ENCODE peak calls at places on chromosomes 13 and 19, in six cellular contexts. One of them, this sample, is unnamed.

GRCh38 chr19:33098023-33098652 is 17.2 kb downstream of the GPATCH1 start:
- DNase-seq in tibial nerve: no peak
- DNase-seq in ovary: peak
- DNase-seq in esophagus muscularis mucosa: no peak
- DNase-seq in IMR-90: no peak
- DNase-seq in A549: no peak
- DNase-seq in this sample: no peak

GRCh38 chr13:103022328-103022727 is 43.9 kb downstream of the SLC10A2 start:
- DNase-seq in IMR-90: no peak
- DNase-seq in tibial nerve: no peak
- DNase-seq in ovary: no peak
- DNase-seq in esophagus muscularis mucosa: no peak
- DNase-seq in A549: no peak
- DNase-seq in this sample: no peak

GRCh38 chr13:81138353-81138995 is 797.5 kb upstream of the SPRY2 start:
- DNase-seq in A549: no peak
- DNase-seq in ovary: no peak
- DNase-seq in tibial nerve: no peak
- DNase-seq in esophagus muscularis mucosa: no peak
- DNase-seq in IMR-90: no peak
- DNase-seq in this sample: no peak

GRCh38 chr13:114109646-114110045 is 22.8 kb downstream of the RASA3 start:
- DNase-seq in IMR-90: no peak
- DNase-seq in A549: no peak
- DNase-seq in tibial nerve: no peak
- DNase-seq in esophagus muscularis mucosa: no peak
- DNase-seq in ovary: peak
- DNase-seq in this sample: no peak

GRCh38 chr19:4547303-4548237 is 7.7 kb upstream of the LRG1 start:
- DNase-seq in tibial nerve: no peak
- DNase-seq in A549: no peak
- DNase-seq in IMR-90: no peak
- DNase-seq in ovary: no peak
- DNase-seq in esophagus muscularis mucosa: no peak
- DNase-seq in this sample: no peak

GRCh38 chr13:28022848-28023518 is 34.5 kb upstream of the URAD start:
- DNase-seq in ovary: no peak
- DNase-seq in A549: no peak
- DNase-seq in esophagus muscularis mucosa: no peak
- DNase-seq in IMR-90: peak
- DNase-seq in tibial nerve: no peak
- DNase-seq in this sample: no peak

GRCh38 chr13:110317496-110318195 is 10.6 kb downstream of the COL4A2 start:
- DNase-seq in ovary: no peak
- DNase-seq in esophagus muscularis mucosa: no peak
- DNase-seq in tibial nerve: no peak
- DNase-seq in IMR-90: no peak
- DNase-seq in A549: no peak
- DNase-seq in this sample: no peak

GRCh38 chr13:23934481-23934880 is 37.2 kb upstream of the C1QTNF9B start:
- DNase-seq in tibial nerve: no peak
- DNase-seq in A549: no peak
- DNase-seq in IMR-90: peak
- DNase-seq in ovary: no peak
- DNase-seq in esophagus muscularis mucosa: no peak
- DNase-seq in this sample: no peak

GRCh38 chr13:98951266-98951665 is 26.6 kb downstream of the DOCK9 start:
- DNase-seq in IMR-90: no peak
- DNase-seq in A549: no peak
- DNase-seq in ovary: no peak
- DNase-seq in tibial nerve: no peak
- DNase-seq in esophagus muscularis mucosa: no peak
- DNase-seq in this sample: peak

GRCh38 chr19:19628499-19629134 is 597 bp upstream of the LPAR2 start:
- DNase-seq in IMR-90: peak
- DNase-seq in A549: no peak
- DNase-seq in esophagus muscularis mucosa: no peak
- DNase-seq in tibial nerve: no peak
- DNase-seq in ovary: peak
- DNase-seq in this sample: no peak

GRCh38 chr13:44271031-44271433 is 102.6 kb upstream of the SERP2 start:
- DNase-seq in esophagus muscularis mucosa: no peak
- DNase-seq in A549: no peak
- DNase-seq in IMR-90: peak
- DNase-seq in ovary: no peak
- DNase-seq in tibial nerve: peak
- DNase-seq in this sample: no peak

GRCh38 chr13:53112522-53112921 is 83.9 kb downstream of the OLFM4 start:
- DNase-seq in IMR-90: no peak
- DNase-seq in tibial nerve: no peak
- DNase-seq in A549: no peak
- DNase-seq in esophagus muscularis mucosa: no peak
- DNase-seq in ovary: no peak
- DNase-seq in this sample: no peak

GRCh38 chr13:27424246-27425150 is at the start of gene GTF3A:
- DNase-seq in ovary: peak
- DNase-seq in IMR-90: peak
- DNase-seq in tibial nerve: peak
- DNase-seq in A549: peak
- DNase-seq in esophagus muscularis mucosa: no peak
- DNase-seq in this sample: no peak

GRCh38 chr13:99656843-99657506 is 155.7 kb downstream of the TM9SF2 start:
- DNase-seq in A549: no peak
- DNase-seq in IMR-90: no peak
- DNase-seq in esophagus muscularis mucosa: peak
- DNase-seq in tibial nerve: no peak
- DNase-seq in ovary: no peak
- DNase-seq in this sample: no peak

GRCh38 chr13:73231456-73231855 is 172.7 kb downstream of the KLF5 start:
- DNase-seq in tibial nerve: no peak
- DNase-seq in A549: no peak
- DNase-seq in esophagus muscularis mucosa: no peak
- DNase-seq in IMR-90: no peak
- DNase-seq in ovary: no peak
- DNase-seq in this sample: no peak

GRCh38 chr13:77893066-77893465 is 25.6 kb downstream of the EDNRB start:
- DNase-seq in IMR-90: no peak
- DNase-seq in A549: no peak
- DNase-seq in tibial nerve: no peak
- DNase-seq in esophagus muscularis mucosa: no peak
- DNase-seq in ovary: no peak
- DNase-seq in this sample: no peak

GRCh38 chr19:51387924-51388389 is at the start of gene LIM2:
- DNase-seq in A549: no peak
- DNase-seq in esophagus muscularis mucosa: no peak
- DNase-seq in tibial nerve: no peak
- DNase-seq in ovary: no peak
- DNase-seq in IMR-90: no peak
- DNase-seq in this sample: no peak

GRCh38 chr19:1427221-1427620 is 11.0 kb upstream of the RPS15 start:
- DNase-seq in tibial nerve: no peak
- DNase-seq in A549: no peak
- DNase-seq in esophagus muscularis mucosa: no peak
- DNase-seq in ovary: no peak
- DNase-seq in IMR-90: no peak
- DNase-seq in this sample: no peak

GRCh38 chr13:110572778-110573118 is 11.2 kb upstream of the RAB20 start:
- DNase-seq in ovary: no peak
- DNase-seq in tibial nerve: no peak
- DNase-seq in IMR-90: no peak
- DNase-seq in A549: no peak
- DNase-seq in esophagus muscularis mucosa: no peak
- DNase-seq in this sample: no peak

GRCh38 chr13:40126301-40127085 is 471.0 kb downstream of the COG6 start:
- DNase-seq in tibial nerve: no peak
- DNase-seq in IMR-90: no peak
- DNase-seq in A549: no peak
- DNase-seq in esophagus muscularis mucosa: no peak
- DNase-seq in ovary: no peak
- DNase-seq in this sample: peak

GRCh38 chr13:71625183-71625582 is 241.8 kb downstream of the DACH1 start:
- DNase-seq in tibial nerve: no peak
- DNase-seq in A549: no peak
- DNase-seq in IMR-90: peak
- DNase-seq in esophagus muscularis mucosa: no peak
- DNase-seq in ovary: no peak
- DNase-seq in this sample: no peak

GRCh38 chr13:39787086-39787487 is 131.6 kb downstream of the COG6 start:
- DNase-seq in esophagus muscularis mucosa: no peak
- DNase-seq in A549: no peak
- DNase-seq in IMR-90: no peak
- DNase-seq in ovary: no peak
- DNase-seq in tibial nerve: peak
- DNase-seq in this sample: no peak

GRCh38 chr13:32905063-32905863 is 111.0 kb upstream of the KL start:
- DNase-seq in esophagus muscularis mucosa: no peak
- DNase-seq in IMR-90: peak
- DNase-seq in ovary: no peak
- DNase-seq in A549: no peak
- DNase-seq in tibial nerve: no peak
- DNase-seq in this sample: no peak

GRCh38 chr13:20497376-20497775 is 28.3 kb downstream of the CRYL1 start:
- DNase-seq in A549: no peak
- DNase-seq in tibial nerve: no peak
- DNase-seq in ovary: no peak
- DNase-seq in esophagus muscularis mucosa: no peak
- DNase-seq in IMR-90: no peak
- DNase-seq in this sample: no peak

GRCh38 chr13:86731987-86732386 is 932.8 kb upstream of the SLITRK6 start:
- DNase-seq in esophagus muscularis mucosa: no peak
- DNase-seq in IMR-90: no peak
- DNase-seq in A549: no peak
- DNase-seq in tibial nerve: no peak
- DNase-seq in ovary: no peak
- DNase-seq in this sample: no peak

GRCh38 chr19:16351133-16351809 is 26.6 kb downstream of the KLF2 start:
- DNase-seq in esophagus muscularis mucosa: no peak
- DNase-seq in IMR-90: peak
- DNase-seq in A549: no peak
- DNase-seq in ovary: no peak
- DNase-seq in tibial nerve: no peak
- DNase-seq in this sample: no peak

GRCh38 chr13:85698236-85698635 is 101.0 kb downstream of the SLITRK6 start:
- DNase-seq in tibial nerve: no peak
- DNase-seq in IMR-90: peak
- DNase-seq in ovary: no peak
- DNase-seq in A549: no peak
- DNase-seq in esophagus muscularis mucosa: no peak
- DNase-seq in this sample: no peak

GRCh38 chr19:45439569-45440258 is 16.0 kb upstream of the ERCC1 start:
- DNase-seq in ovary: peak
- DNase-seq in tibial nerve: peak
- DNase-seq in A549: peak
- DNase-seq in esophagus muscularis mucosa: peak
- DNase-seq in IMR-90: peak
- DNase-seq in this sample: no peak
- TF ChIP-seq POLR2A in ovary: peak
- TF ChIP-seq POLR2A in tibial nerve: peak
- TF ChIP-seq POLR2A in A549: peak
- TF ChIP-seq POLR2A in esophagus muscularis mucosa: no peak
- TF ChIP-seq POLR2A in IMR-90: peak
- TF ChIP-seq POLR2A in this sample: no peak

GRCh38 chr19:46297700-46298476 is 1.0 kb downstream of the HIF3A start:
- DNase-seq in IMR-90: no peak
- DNase-seq in A549: no peak
- DNase-seq in tibial nerve: peak
- DNase-seq in ovary: peak
- DNase-seq in esophagus muscularis mucosa: peak
- DNase-seq in this sample: peak
- TF ChIP-seq POLR2A in IMR-90: no peak
- TF ChIP-seq POLR2A in A549: no peak
- TF ChIP-seq POLR2A in tibial nerve: peak
- TF ChIP-seq POLR2A in ovary: peak
- TF ChIP-seq POLR2A in esophagus muscularis mucosa: no peak
- TF ChIP-seq POLR2A in this sample: no peak

DNA sequence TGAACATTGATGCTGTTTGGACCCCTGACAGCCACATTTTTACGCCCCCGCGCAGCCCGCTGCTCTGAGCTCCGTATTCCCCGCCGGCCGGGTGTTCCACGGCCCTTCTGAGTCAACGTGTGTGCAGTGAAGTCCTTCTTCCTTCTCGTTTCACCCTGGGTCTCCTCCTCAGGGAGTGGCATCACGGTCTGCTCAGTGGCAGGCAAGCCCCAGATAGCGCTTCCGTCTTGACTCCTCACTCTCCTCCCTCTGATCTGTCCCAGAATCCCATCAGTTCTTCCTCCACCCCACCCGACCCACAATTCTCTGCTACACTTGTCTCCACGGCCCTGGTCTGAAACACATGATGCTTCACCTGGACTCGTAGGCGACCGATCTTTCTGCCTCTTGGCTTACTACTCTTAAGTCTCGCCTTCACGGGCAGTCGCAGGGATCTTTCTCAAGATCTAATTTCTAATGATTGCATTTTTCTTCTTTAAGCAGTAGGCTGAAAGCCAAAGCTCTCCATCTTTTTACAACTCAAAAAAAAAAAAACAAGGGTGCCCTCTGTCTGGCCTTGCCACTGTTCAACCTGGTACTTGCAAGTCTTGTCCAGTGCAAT is 33.9 kb downstream of the CCNE1 start:
- DNase-seq in A549: peak
- DNase-seq in IMR-90: peak
- DNase-seq in esophagus muscularis mucosa: no peak
- DNase-seq in ovary: peak
- DNase-seq in tibial nerve: no peak
- DNase-seq in this sample: no peak
- TF ChIP-seq POLR2A in A549: peak
- TF ChIP-seq POLR2A in IMR-90: no peak
- TF ChIP-seq POLR2A in esophagus muscularis mucosa: no peak
- TF ChIP-seq POLR2A in ovary: no peak
- TF ChIP-seq POLR2A in tibial nerve: no peak
- TF ChIP-seq POLR2A in this sample: no peak

DNA sequence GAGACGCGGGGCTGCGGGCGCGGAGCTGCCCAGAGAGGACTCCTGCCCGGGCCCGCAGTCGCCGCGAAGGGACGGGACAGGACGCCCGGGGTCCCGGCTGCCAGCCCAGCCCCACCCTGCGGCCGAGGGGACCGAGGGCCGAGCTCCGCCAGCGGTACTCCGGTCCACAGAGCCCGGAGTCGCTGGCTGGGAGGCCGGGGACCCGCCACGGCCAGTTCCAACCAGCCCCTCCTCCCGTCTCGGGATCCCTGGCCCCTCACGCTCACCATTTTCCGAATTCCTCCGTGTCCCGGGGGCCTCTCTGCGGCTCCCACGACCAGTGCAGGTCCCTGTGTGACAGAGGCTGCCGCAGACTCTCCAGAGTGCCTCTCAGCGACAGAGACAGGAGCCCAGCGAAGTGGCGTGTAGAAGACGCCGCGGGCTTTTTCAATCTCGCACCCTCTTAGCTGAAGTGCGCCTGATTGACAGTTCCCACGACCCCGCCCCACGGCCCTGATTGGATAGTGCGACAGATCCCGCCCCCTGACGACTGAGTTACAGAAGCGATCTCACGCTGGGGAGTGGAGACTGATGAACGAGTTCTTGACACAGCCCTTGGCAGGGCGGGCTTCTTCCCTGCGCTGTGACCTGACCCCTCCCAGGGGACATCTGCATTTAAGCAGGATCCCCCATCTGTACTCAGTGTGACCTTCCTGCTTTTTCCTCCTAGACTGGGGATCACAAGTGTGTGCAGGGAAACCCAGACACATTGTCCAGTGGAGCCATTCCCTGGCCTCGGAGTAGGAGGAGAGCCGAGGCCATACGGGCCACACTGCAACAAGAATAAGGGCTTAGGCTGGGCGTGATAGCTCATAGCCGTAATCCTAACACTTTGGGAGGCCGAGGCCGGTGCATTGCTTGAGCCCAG is 44.0 kb downstream of the ZNF823 start:
- DNase-seq in ovary: peak
- DNase-seq in IMR-90: peak
- DNase-seq in esophagus muscularis mucosa: peak
- DNase-seq in A549: no peak
- DNase-seq in tibial nerve: peak
- DNase-seq in this sample: peak
- TF ChIP-seq POLR2A in ovary: no peak
- TF ChIP-seq POLR2A in IMR-90: no peak
- TF ChIP-seq POLR2A in esophagus muscularis mucosa: no peak
- TF ChIP-seq POLR2A in A549: no peak
- TF ChIP-seq POLR2A in tibial nerve: peak
- TF ChIP-seq POLR2A in this sample: no peak

This sample was measured in vagina.